ENCODE peak calls at places on chromosome 21, in nine cellular contexts. One of them, this sample, is unnamed.

GRCh38 chr21:45579383-45580180 is 37.3 kb upstream of the SLC19A1 start:
- DNase-seq in left cardiac atrium: no peak
- DNase-seq in CD4-positive, alpha-beta memory T cell: no peak
- DNase-seq in pons: no peak
- DNase-seq in SW480: no peak
- DNase-seq in WERI-Rb-1: peak; percentile 6
- DNase-seq in H9: no peak
- DNase-seq in stimulated activated CD4-positive, alpha-beta T cell treated with anti-CD3 and anti-CD28 coated beads, TNF-alpha, amount 100 ng/mL, for 4 hours: no peak
- DNase-seq in IMR-90: no peak
- DNase-seq in this sample: no peak

GRCh38 chr21:41677671-41678015 is 89.2 kb downstream of the RIPK4 start:
- DNase-seq in left cardiac atrium: no peak
- DNase-seq in CD4-positive, alpha-beta memory T cell: no peak
- DNase-seq in pons: no peak
- DNase-seq in SW480: peak; percentile 58
- DNase-seq in WERI-Rb-1: no peak
- DNase-seq in H9: no peak
- DNase-seq in stimulated activated CD4-positive, alpha-beta T cell treated with anti-CD3 and anti-CD28 coated beads, TNF-alpha, amount 100 ng/mL, for 4 hours: no peak
- DNase-seq in IMR-90: no peak
- DNase-seq in this sample: no peak

GRCh38 chr21:35974801-35975200 is 85.5 kb downstream of the SETD4 start:
- DNase-seq in left cardiac atrium: no peak
- DNase-seq in CD4-positive, alpha-beta memory T cell: no peak
- DNase-seq in pons: no peak
- DNase-seq in SW480: peak; percentile 99
- DNase-seq in WERI-Rb-1: no peak
- DNase-seq in H9: no peak
- DNase-seq in stimulated activated CD4-positive, alpha-beta T cell treated with anti-CD3 and anti-CD28 coated beads, TNF-alpha, amount 100 ng/mL, for 4 hours: no peak
- DNase-seq in IMR-90: peak; percentile 28
- DNase-seq in this sample: no peak

GRCh38 chr21:26140185-26140584 is 30.4 kb downstream of the APP start:
- DNase-seq in left cardiac atrium: peak; percentile 69
- DNase-seq in CD4-positive, alpha-beta memory T cell: no peak
- DNase-seq in pons: no peak
- DNase-seq in SW480: peak; percentile 47
- DNase-seq in WERI-Rb-1: no peak
- DNase-seq in H9: no peak
- DNase-seq in stimulated activated CD4-positive, alpha-beta T cell treated with anti-CD3 and anti-CD28 coated beads, TNF-alpha, amount 100 ng/mL, for 4 hours: no peak
- DNase-seq in IMR-90: peak; percentile 99
- DNase-seq in this sample: peak; percentile 44

GRCh38 chr21:45405271-45405818 is 380 bp downstream of the COL18A1 start:
- DNase-seq in left cardiac atrium: peak; percentile 78
- DNase-seq in CD4-positive, alpha-beta memory T cell: peak; percentile 7
- DNase-seq in pons: no peak
- DNase-seq in SW480: peak; percentile 23
- DNase-seq in WERI-Rb-1: no peak
- DNase-seq in H9: no peak
- DNase-seq in stimulated activated CD4-positive, alpha-beta T cell treated with anti-CD3 and anti-CD28 coated beads, TNF-alpha, amount 100 ng/mL, for 4 hours: no peak
- DNase-seq in IMR-90: peak; percentile 34
- DNase-seq in this sample: no peak

GRCh38 chr21:44926364-44927101 is 5.8 kb upstream of the ITGB2 start:
- DNase-seq in left cardiac atrium: peak; percentile 24
- DNase-seq in CD4-positive, alpha-beta memory T cell: peak; percentile 67
- DNase-seq in pons: no peak
- DNase-seq in SW480: peak; percentile 36
- DNase-seq in WERI-Rb-1: no peak
- DNase-seq in H9: no peak
- DNase-seq in stimulated activated CD4-positive, alpha-beta T cell treated with anti-CD3 and anti-CD28 coated beads, TNF-alpha, amount 100 ng/mL, for 4 hours: no peak
- DNase-seq in IMR-90: peak; percentile 29
- DNase-seq in this sample: no peak

GRCh38 chr21:29829514-29830255 is 110.1 kb downstream of the GRIK1 start:
- DNase-seq in left cardiac atrium: no peak
- DNase-seq in CD4-positive, alpha-beta memory T cell: no peak
- DNase-seq in pons: no peak
- DNase-seq in SW480: no peak
- DNase-seq in WERI-Rb-1: no peak
- DNase-seq in H9: no peak
- DNase-seq in stimulated activated CD4-positive, alpha-beta T cell treated with anti-CD3 and anti-CD28 coated beads, TNF-alpha, amount 100 ng/mL, for 4 hours: no peak
- DNase-seq in IMR-90: no peak
- DNase-seq in this sample: no peak

GRCh38 chr21:31908106-31909031 is 35.5 kb downstream of the HUNK start:
- DNase-seq in left cardiac atrium: no peak
- DNase-seq in CD4-positive, alpha-beta memory T cell: no peak
- DNase-seq in pons: no peak
- DNase-seq in SW480: no peak
- DNase-seq in WERI-Rb-1: no peak
- DNase-seq in H9: peak; percentile 78
- DNase-seq in stimulated activated CD4-positive, alpha-beta T cell treated with anti-CD3 and anti-CD28 coated beads, TNF-alpha, amount 100 ng/mL, for 4 hours: no peak
- DNase-seq in IMR-90: peak; percentile 84
- DNase-seq in this sample: no peak

GRCh38 chr21:28256420-28256831 is 736.3 kb downstream of the LTN1 start:
- DNase-seq in left cardiac atrium: no peak
- DNase-seq in CD4-positive, alpha-beta memory T cell: no peak
- DNase-seq in pons: no peak
- DNase-seq in SW480: peak; percentile 31
- DNase-seq in WERI-Rb-1: no peak
- DNase-seq in H9: no peak
- DNase-seq in stimulated activated CD4-positive, alpha-beta T cell treated with anti-CD3 and anti-CD28 coated beads, TNF-alpha, amount 100 ng/mL, for 4 hours: no peak
- DNase-seq in IMR-90: peak; percentile 42
- DNase-seq in this sample: no peak